ENCODE peak calls at places on chromosomes 2 and 18, in five cellular contexts. One of them, this sample, is unnamed.

GRCh38 chr2:199100326-199101110 is 357.2 kb downstream of the SATB2 start:
- DNase-seq in fibroblast of mammary gland: peak; percentile 60
- DNase-seq in breast epithelium: no peak
- DNase-seq in fibroblast of villous mesenchyme: no peak
- DNase-seq in tibial nerve: no peak
- DNase-seq in this sample: peak; percentile 38

GRCh38 chr2:226447896-226448295 is 351.7 kb downstream of the IRS1 start:
- DNase-seq in fibroblast of mammary gland: peak; percentile 47
- DNase-seq in breast epithelium: no peak
- DNase-seq in fibroblast of villous mesenchyme: no peak
- DNase-seq in tibial nerve: no peak
- DNase-seq in this sample: peak; percentile 43

GRCh38 chr2:174445248-174445647 is 41.6 kb downstream of the GPR155 start:
- DNase-seq in fibroblast of mammary gland: peak; percentile 10
- DNase-seq in breast epithelium: no peak
- DNase-seq in fibroblast of villous mesenchyme: no peak
- DNase-seq in tibial nerve: no peak
- DNase-seq in this sample: peak; percentile 61

GRCh38 chr2:222049946-222050345 is 248.9 kb downstream of the PAX3 start:
- DNase-seq in fibroblast of mammary gland: peak; percentile 55
- DNase-seq in breast epithelium: no peak
- DNase-seq in fibroblast of villous mesenchyme: peak; percentile 4
- DNase-seq in tibial nerve: no peak
- DNase-seq in this sample: no peak

GRCh38 chr2:119431155-119431975 is at the start of gene TMEM37:
- DNase-seq in fibroblast of mammary gland: peak; percentile 54
- DNase-seq in breast epithelium: no peak
- DNase-seq in fibroblast of villous mesenchyme: peak; percentile 82
- DNase-seq in tibial nerve: no peak
- DNase-seq in this sample: peak; percentile 40

GRCh38 chr2:200600549-200601212 is 14.9 kb downstream of the AOX1 start:
- DNase-seq in fibroblast of mammary gland: no peak
- DNase-seq in breast epithelium: no peak
- DNase-seq in fibroblast of villous mesenchyme: peak; percentile 85
- DNase-seq in tibial nerve: no peak
- DNase-seq in this sample: peak; percentile 65

GRCh38 chr18:10153924-10154635 is 240.3 kb downstream of the VAPA start:
- DNase-seq in fibroblast of mammary gland: no peak
- DNase-seq in breast epithelium: no peak
- DNase-seq in fibroblast of villous mesenchyme: no peak
- DNase-seq in tibial nerve: no peak
- DNase-seq in this sample: no peak

GRCh38 chr2:66389651-66390131 is 45.2 kb upstream of the MEIS1 start:
- DNase-seq in fibroblast of mammary gland: peak; percentile 58
- DNase-seq in breast epithelium: no peak
- DNase-seq in fibroblast of villous mesenchyme: peak; percentile 32
- DNase-seq in tibial nerve: no peak
- DNase-seq in this sample: peak; percentile 13

GRCh38 chr2:44912660-44913059 is 28.8 kb upstream of the SIX3 start:
- DNase-seq in fibroblast of mammary gland: peak; percentile 99
- DNase-seq in breast epithelium: no peak
- DNase-seq in fibroblast of villous mesenchyme: peak; percentile 53
- DNase-seq in tibial nerve: peak; percentile 7
- DNase-seq in this sample: peak; percentile 68

GRCh38 chr2:182321096-182321495 is 105.7 kb downstream of the PDE1A start:
- DNase-seq in fibroblast of mammary gland: no peak
- DNase-seq in breast epithelium: no peak
- DNase-seq in fibroblast of villous mesenchyme: no peak
- DNase-seq in tibial nerve: no peak
- DNase-seq in this sample: no peak

GRCh38 chr2:205629021-205629817 is 53.1 kb upstream of the NRP2 start:
- DNase-seq in fibroblast of mammary gland: no peak
- DNase-seq in breast epithelium: no peak
- DNase-seq in fibroblast of villous mesenchyme: no peak
- DNase-seq in tibial nerve: no peak
- DNase-seq in this sample: no peak

GRCh38 chr2:215884741-215885140 is 128.6 kb downstream of the MREG start:
- DNase-seq in fibroblast of mammary gland: peak; percentile 70
- DNase-seq in breast epithelium: no peak
- DNase-seq in fibroblast of villous mesenchyme: no peak
- DNase-seq in tibial nerve: no peak
- DNase-seq in this sample: peak; percentile 87

GRCh38 chr18:35481960-35482366 is 15.8 kb downstream of the INO80C start:
- DNase-seq in fibroblast of mammary gland: no peak
- DNase-seq in breast epithelium: no peak
- DNase-seq in fibroblast of villous mesenchyme: peak; percentile 59
- DNase-seq in tibial nerve: no peak
- DNase-seq in this sample: no peak

GRCh38 chr2:54081574-54081973 is 33.8 kb upstream of the ACYP2 start:
- DNase-seq in fibroblast of mammary gland: peak; percentile 50
- DNase-seq in breast epithelium: no peak
- DNase-seq in fibroblast of villous mesenchyme: no peak
- DNase-seq in tibial nerve: no peak
- DNase-seq in this sample: no peak
- TF ChIP-seq CTCF in fibroblast of mammary gland: no peak
- TF ChIP-seq CTCF in breast epithelium: no peak
- TF ChIP-seq CTCF in fibroblast of villous mesenchyme: no peak
- TF ChIP-seq CTCF in tibial nerve: no peak
- TF ChIP-seq CTCF in this sample: no peak

GRCh38 chr18:74514860-74515495 is 18.8 kb downstream of the CNDP2 start:
- DNase-seq in fibroblast of mammary gland: no peak
- DNase-seq in breast epithelium: no peak
- DNase-seq in fibroblast of villous mesenchyme: no peak
- DNase-seq in tibial nerve: no peak
- DNase-seq in this sample: no peak
- H3K4me3 ChIP-seq in fibroblast of mammary gland: no peak overlapping the region
- H3K4me3 ChIP-seq in breast epithelium: no peak overlapping the region
- H3K4me3 ChIP-seq in fibroblast of villous mesenchyme: no peak overlapping the region
- H3K4me3 ChIP-seq in tibial nerve: no peak overlapping the region
- H3K4me3 ChIP-seq in this sample: no peak overlapping the region

DNA sequence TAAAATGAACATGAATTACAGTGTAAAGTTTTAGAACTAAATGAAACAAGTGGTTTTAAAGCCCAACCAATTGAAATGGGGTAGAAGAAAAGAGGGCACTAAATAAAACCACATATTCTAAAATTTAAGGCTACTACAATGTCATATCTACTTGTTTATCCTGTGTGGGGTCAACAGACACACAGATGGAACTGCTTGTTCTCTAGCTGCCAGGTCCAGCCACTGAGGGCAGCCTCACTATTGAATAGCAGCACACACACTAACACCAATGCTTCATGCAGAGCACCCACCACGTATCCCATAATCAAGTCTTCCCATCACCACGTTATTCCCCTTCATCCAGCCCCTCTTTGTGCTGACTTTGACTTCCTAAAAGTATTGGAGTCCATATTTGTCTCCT is 88.1 kb downstream of the SPIRE1 start:
- DNase-seq in fibroblast of mammary gland: no peak
- DNase-seq in breast epithelium: no peak
- DNase-seq in fibroblast of villous mesenchyme: no peak
- DNase-seq in tibial nerve: no peak
- DNase-seq in this sample: no peak
- TF ChIP-seq CTCF in fibroblast of mammary gland: no peak
- TF ChIP-seq CTCF in breast epithelium: no peak
- TF ChIP-seq CTCF in fibroblast of villous mesenchyme: no peak
- TF ChIP-seq CTCF in tibial nerve: no peak
- TF ChIP-seq CTCF in this sample: no peak

GRCh38 chr18:79245517-79246001 is 150.2 kb upstream of the NFATC1 start:
- DNase-seq in fibroblast of mammary gland: peak; percentile 4
- DNase-seq in breast epithelium: no peak
- DNase-seq in fibroblast of villous mesenchyme: no peak
- DNase-seq in tibial nerve: no peak
- DNase-seq in this sample: no peak

GRCh38 chr18:79246309-79247108 is 149.2 kb upstream of the NFATC1 start:
- DNase-seq in fibroblast of mammary gland: peak; percentile 77
- DNase-seq in breast epithelium: peak; percentile 47
- DNase-seq in fibroblast of villous mesenchyme: peak; percentile 64
- DNase-seq in tibial nerve: peak; percentile 52
- DNase-seq in this sample: peak; percentile 65

GRCh38 chr18:79241755-79242154 is 154.0 kb upstream of the NFATC1 start:
- DNase-seq in fibroblast of mammary gland: no peak
- DNase-seq in breast epithelium: no peak
- DNase-seq in fibroblast of villous mesenchyme: no peak
- DNase-seq in tibial nerve: no peak
- DNase-seq in this sample: no peak

DNA sequence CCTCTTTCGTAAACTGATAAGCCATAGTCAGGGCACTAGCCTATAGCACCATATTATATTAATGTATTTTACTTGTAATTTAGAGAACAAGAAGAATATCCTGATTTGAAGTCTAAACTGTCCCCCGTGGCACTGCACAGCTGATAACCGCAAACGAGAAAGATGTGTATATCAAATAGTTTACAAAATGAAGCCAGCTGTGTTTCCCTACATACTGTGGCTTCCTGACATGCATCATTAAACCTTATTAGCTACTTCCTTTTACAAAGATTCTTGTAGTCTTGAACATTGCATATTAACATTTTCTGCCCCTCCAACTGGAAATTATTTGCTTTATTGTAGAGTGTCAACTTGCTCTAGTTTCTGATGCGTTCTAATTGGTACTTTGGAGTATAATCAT is 153.5 kb upstream of the NFATC1 start:
- DNase-seq in fibroblast of mammary gland: no peak
- DNase-seq in breast epithelium: no peak
- DNase-seq in fibroblast of villous mesenchyme: peak; percentile 7
- DNase-seq in tibial nerve: no peak
- DNase-seq in this sample: no peak
- H3K4me3 ChIP-seq in fibroblast of mammary gland: no peak overlapping the region
- H3K4me3 ChIP-seq in breast epithelium: no peak overlapping the region
- H3K4me3 ChIP-seq in fibroblast of villous mesenchyme: no peak overlapping the region
- H3K4me3 ChIP-seq in tibial nerve: no peak overlapping the region
- H3K4me3 ChIP-seq in this sample: no peak overlapping the region

DNA sequence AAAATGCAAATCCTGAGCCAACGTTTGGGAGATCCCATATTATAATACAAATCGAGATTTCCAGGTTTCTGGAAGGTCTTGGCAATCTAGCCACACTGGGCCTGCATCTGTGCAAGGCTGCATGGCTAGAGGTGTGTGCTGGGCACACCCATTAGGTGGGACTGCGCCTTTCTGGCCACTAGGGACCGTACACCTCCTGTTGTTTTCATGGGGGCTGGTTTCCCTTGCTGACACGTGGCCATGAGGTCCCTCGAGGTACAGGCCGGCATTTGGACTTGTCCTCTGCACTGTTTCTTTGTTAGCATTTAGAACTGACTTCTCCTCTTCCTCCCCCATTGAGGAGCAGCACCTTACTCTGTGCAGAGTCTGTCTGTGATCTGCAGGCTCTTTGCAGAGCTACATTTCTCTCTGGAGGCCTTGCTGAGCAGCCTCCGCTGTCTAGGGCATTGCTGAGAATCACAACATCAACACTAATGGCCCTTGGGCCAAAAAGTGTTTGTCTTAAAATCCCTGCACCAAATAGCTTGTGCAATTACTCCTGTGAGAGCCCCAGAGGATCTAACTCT is 131.2 kb downstream of the NEDD4L start:
- DNase-seq in fibroblast of mammary gland: no peak
- DNase-seq in breast epithelium: no peak
- DNase-seq in fibroblast of villous mesenchyme: no peak
- DNase-seq in tibial nerve: no peak
- DNase-seq in this sample: no peak
- TF ChIP-seq CTCF in fibroblast of mammary gland: no peak
- TF ChIP-seq CTCF in breast epithelium: no peak
- TF ChIP-seq CTCF in fibroblast of villous mesenchyme: no peak
- TF ChIP-seq CTCF in tibial nerve: no peak
- TF ChIP-seq CTCF in this sample: no peak

DNA sequence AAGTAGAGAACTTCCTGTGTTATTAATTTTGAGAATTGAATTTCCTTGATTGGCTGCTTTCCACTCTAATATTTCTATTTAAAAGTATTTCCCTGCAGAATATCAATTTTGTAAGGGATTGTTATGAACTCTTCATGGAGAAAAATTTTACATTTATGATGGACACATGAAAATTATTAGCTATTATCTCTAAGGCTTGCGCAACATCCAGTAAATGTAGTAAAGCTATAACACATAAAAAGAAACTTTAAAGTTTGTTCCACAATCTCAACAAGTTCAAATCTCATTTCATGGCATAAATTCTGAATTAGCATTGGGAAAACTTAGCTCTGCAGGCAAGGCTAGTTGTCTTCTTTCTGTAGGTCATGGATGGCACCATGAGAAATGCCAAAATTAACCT is 4.2 kb upstream of the EML4 start:
- DNase-seq in fibroblast of mammary gland: no peak
- DNase-seq in breast epithelium: no peak
- DNase-seq in fibroblast of villous mesenchyme: no peak
- DNase-seq in tibial nerve: no peak
- DNase-seq in this sample: no peak
- H3K4me3 ChIP-seq in fibroblast of mammary gland: no peak overlapping the region
- H3K4me3 ChIP-seq in breast epithelium: no peak overlapping the region
- H3K4me3 ChIP-seq in fibroblast of villous mesenchyme: no peak overlapping the region
- H3K4me3 ChIP-seq in tibial nerve: no peak overlapping the region
- H3K4me3 ChIP-seq in this sample: no peak overlapping the region

GRCh38 chr2:230137902-230138539 is 69.3 kb upstream of the SLC16A14 start:
- DNase-seq in fibroblast of mammary gland: peak; percentile 23
- DNase-seq in breast epithelium: no peak
- DNase-seq in fibroblast of villous mesenchyme: no peak
- DNase-seq in tibial nerve: no peak
- DNase-seq in this sample: no peak
- TF ChIP-seq CTCF in fibroblast of mammary gland: no peak
- TF ChIP-seq CTCF in breast epithelium: no peak
- TF ChIP-seq CTCF in fibroblast of villous mesenchyme: no peak
- TF ChIP-seq CTCF in tibial nerve: no peak
- TF ChIP-seq CTCF in this sample: no peak

DNA sequence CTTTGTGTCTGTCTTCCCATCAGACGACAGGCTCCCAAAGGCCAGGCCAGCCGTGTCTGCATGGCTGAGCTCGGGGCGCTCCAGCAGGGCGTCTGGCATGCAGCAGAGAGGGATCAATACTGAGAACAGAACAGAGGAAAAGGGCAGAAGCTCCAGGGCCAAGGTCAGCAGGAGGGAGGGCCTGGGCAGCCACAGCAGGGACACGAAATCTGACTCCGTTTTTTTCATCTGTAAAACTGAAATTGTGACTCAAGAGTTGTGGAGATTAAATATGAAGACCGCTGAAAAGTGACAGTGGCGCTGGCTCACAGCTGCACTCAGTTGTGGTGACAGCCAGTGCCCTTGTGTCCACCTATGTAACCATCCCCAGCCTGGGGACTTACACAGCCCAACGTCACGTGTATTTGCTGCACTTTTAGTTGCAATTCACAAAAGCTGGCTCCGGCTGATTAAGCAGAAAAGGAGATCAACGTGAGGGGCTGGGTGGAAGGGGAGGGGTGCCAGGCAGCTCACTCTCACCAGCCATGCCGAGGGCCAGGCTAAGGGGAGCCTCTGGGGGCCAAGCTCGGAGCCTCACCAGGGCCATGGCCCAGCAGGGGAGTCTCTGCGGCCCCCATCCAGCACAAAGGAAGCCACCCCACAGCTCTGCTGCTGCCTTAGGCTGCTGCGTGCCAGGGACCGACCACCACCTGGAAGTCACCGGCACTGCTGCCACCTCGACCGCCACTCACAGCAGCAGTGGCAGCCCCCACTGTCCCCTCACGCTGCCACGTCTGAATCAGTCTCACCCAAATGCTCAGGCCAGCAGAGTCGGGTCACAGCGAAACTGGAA is 74.7 kb downstream of the EIPR1 start:
- DNase-seq in fibroblast of mammary gland: no peak
- DNase-seq in breast epithelium: no peak
- DNase-seq in fibroblast of villous mesenchyme: no peak
- DNase-seq in tibial nerve: no peak
- DNase-seq in this sample: no peak
- H3K4me3 ChIP-seq in fibroblast of mammary gland: peak overlapping the region; percentile 12
- H3K4me3 ChIP-seq in breast epithelium: peak overlapping the region; percentile 47
- H3K4me3 ChIP-seq in fibroblast of villous mesenchyme: peak overlapping the region; percentile 7
- H3K4me3 ChIP-seq in tibial nerve: peak overlapping the region; percentile 35
- H3K4me3 ChIP-seq in this sample: peak overlapping the region; percentile 49

This sample was measured in fibroblast of the aortic adventitia.